ENCODE peak calls at places on chromosome 7, in four cellular contexts. L, X, W and H are unnamed samples.

GRCh38 chr7:129334473-129334872 is 99.8 kb upstream of the STRIP2 start:
- DNase-seq in L (no peak), X (no peak), W (peak; percentile 9), H (no peak)

GRCh38 chr7:143345428-143345900 is 17.0 kb downstream of the FAM131B start:
- DNase-seq in L (peak; percentile 26), X (no peak), W (peak; percentile 66), H (peak; percentile 67)

GRCh38 chr7:159103382-159104187 is 41.1 kb downstream of the VIPR2 start:
- DNase-seq in L (no peak), X (no peak), W (no peak), H (no peak)

GRCh38 chr7:96354881-96355280 is 33.0 kb upstream of the SLC25A13 start:
- DNase-seq in L (no peak), X (no peak), W (no peak), H (no peak)

GRCh38 chr7:18900801-18901200 is 216.6 kb downstream of the TWIST1 start:
- DNase-seq in L (no peak), X (no peak), W (no peak), H (no peak)

GRCh38 chr7:31102151-31102972 is 50.3 kb downstream of the ADCYAP1R1 start:
- DNase-seq in L (no peak), X (no peak), W (no peak), H (peak; percentile 34)

GRCh38 chr7:11835260-11835659 is 3.3 kb upstream of the THSD7A start:
- DNase-seq in L (no peak), X (no peak), W (peak; percentile 31), H (no peak)

GRCh38 chr7:94656925-94657731 is 1.2 kb upstream of the SGCE start:
- DNase-seq in L (peak; percentile 59), X (no peak), W (peak; percentile 8), H (no peak)

GRCh38 chr7:155685070-155685790 is 40.8 kb downstream of the RBM33 start:
- DNase-seq in L (no peak), X (no peak), W (no peak), H (no peak)

GRCh38 chr7:108178393-108178792 is 48.2 kb upstream of the LAMB4 start:
- DNase-seq in L (no peak), X (no peak), W (no peak), H (no peak)

GRCh38 chr7:158351481-158351880 is 236.1 kb downstream of the PTPRN2 start:
- DNase-seq in L (no peak), X (no peak), W (no peak), H (no peak)

GRCh38 chr7:32611201-32611691 is 116.0 kb downstream of the AVL9 start:
- DNase-seq in L (no peak), X (no peak), W (no peak), H (no peak)

GRCh38 chr7:148664319-148664718 is 34.4 kb upstream of the CUL1 start:
- DNase-seq in L (no peak), X (no peak), W (peak; percentile 38), H (no peak)

GRCh38 chr7:150945171-150945852 is 32.8 kb downstream of the KCNH2 start:
- DNase-seq in L (no peak), X (no peak), W (peak; percentile 91), H (peak; percentile 42)

GRCh38 chr7:152512711-152513110 is 76.9 kb upstream of the KMT2C start:
- DNase-seq in L (no peak), X (peak; percentile 39), W (peak; percentile 54), H (no peak)

GRCh38 chr7:91034459-91035368 is 229.5 kb upstream of the FZD1 start:
- DNase-seq in L (peak; percentile 80), X (peak; percentile 54), W (peak; percentile 67), H (peak; percentile 47)

GRCh38 chr7:13017881-13018280 is 330.4 kb downstream of the ARL4A start:
- DNase-seq in L (no peak), X (no peak), W (no peak), H (no peak)

GRCh38 chr7:157150825-157151412 is 12.2 kb downstream of the UBE3C start:
- DNase-seq in L (no peak), X (no peak), W (peak; percentile 51), H (no peak)

GRCh38 chr7:92680458-92680857 is 90.3 kb upstream of the FAM133B start:
- DNase-seq in L (peak; percentile 12), X (no peak), W (peak; percentile 15), H (no peak)

GRCh38 chr7:9029671-9030070 is 596.3 kb downstream of the NXPH1 start:
- DNase-seq in L (no peak), X (no peak), W (no peak), H (no peak)

GRCh38 chr7:129908181-129908580 is 44.6 kb downstream of the UBE2H start:
- DNase-seq in L (peak; percentile 40), X (no peak), W (no peak), H (no peak)

GRCh38 chr7:128830231-128831177 is at the start of gene FLNC:
- DNase-seq in L (peak; percentile 44), X (peak; percentile 52), W (peak; percentile 51), H (peak; percentile 80)

GRCh38 chr7:154304740-154305679 is 252.8 kb downstream of the DPP6 start:
- DNase-seq in L (no peak), X (no peak), W (no peak), H (no peak)

GRCh38 chr7:17462059-17462695 is 163.7 kb downstream of the AHR start:
- DNase-seq in L (peak; percentile 66), X (no peak), W (no peak), H (no peak)

GRCh38 chr7:105911961-105912575 is 35.7 kb upstream of the ATXN7L1 start:
- DNase-seq in L (no peak), X (no peak), W (no peak), H (no peak)

GRCh38 chr7:105916603-105917002 is 40.2 kb upstream of the ATXN7L1 start:
- DNase-seq in L (no peak), X (no peak), W (no peak), H (no peak)

GRCh38 chr7:105917659-105918058 is 41.3 kb upstream of the ATXN7L1 start:
- DNase-seq in L (no peak), X (no peak), W (no peak), H (no peak)

GRCh38 chr7:105910172-105910571 is 33.8 kb upstream of the ATXN7L1 start:
- DNase-seq in L (no peak), X (no peak), W (no peak), H (no peak)

DNA sequence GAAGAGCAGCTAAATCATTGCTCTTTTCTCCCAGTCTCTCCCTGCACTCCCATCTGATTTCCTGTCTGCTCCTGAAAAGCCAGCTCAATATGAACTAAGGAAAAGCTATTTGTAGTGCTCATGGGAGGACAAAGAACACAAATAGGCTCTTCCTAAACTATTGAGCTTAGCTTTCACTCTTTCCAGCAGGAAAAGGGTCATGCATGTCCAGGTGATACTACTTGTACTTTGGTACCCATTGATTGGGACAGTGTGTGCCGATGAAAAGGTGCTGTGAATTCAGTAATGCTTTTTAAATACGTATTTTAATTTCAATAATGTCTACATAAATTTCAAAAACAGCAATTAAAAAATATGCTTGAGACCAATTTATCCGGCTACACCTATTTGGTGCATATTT is 37.5 kb upstream of the ATXN7L1 start:
- DNase-seq in L (no peak), X (no peak), W (no peak), H (no peak)
- TF ChIP-seq CTCF in L (no peak), X (no peak), W (no peak), H (no peak)

GRCh38 chr7:22296916-22297315 is 60.0 kb downstream of the RAPGEF5 start:
- DNase-seq in L (no peak), X (no peak), W (no peak), H (no peak)
- TF ChIP-seq CTCF in L (peak; percentile 44), X (peak; percentile 1), W (no peak), H (no peak)

GRCh38 chr7:137404918-137405317 is 61.4 kb upstream of the PTN start:
- DNase-seq in L (no peak), X (no peak), W (no peak), H (no peak)

GRCh38 chr7:137395425-137395824 is 51.9 kb upstream of the PTN start:
- DNase-seq in L (no peak), X (no peak), W (no peak), H (no peak)

GRCh38 chr7:137403282-137403681 is 59.7 kb upstream of the PTN start:
- DNase-seq in L (no peak), X (no peak), W (no peak), H (no peak)

GRCh38 chr7:137402535-137403258 is 59.2 kb upstream of the PTN start:
- DNase-seq in L (no peak), X (no peak), W (no peak), H (no peak)

GRCh38 chr7:137399827-137400823 is 56.6 kb upstream of the PTN start:
- DNase-seq in L (no peak), X (no peak), W (no peak), H (no peak)
- TF ChIP-seq CTCF in L (no peak), X (no peak), W (no peak), H (no peak)

GRCh38 chr7:44814956-44815355 is 18.5 kb downstream of the PPIA start:
- DNase-seq in L (no peak), X (no peak), W (peak; percentile 51), H (no peak)
- TF ChIP-seq CTCF in L (no peak), X (no peak), W (peak; percentile 25), H (no peak)

DNA sequence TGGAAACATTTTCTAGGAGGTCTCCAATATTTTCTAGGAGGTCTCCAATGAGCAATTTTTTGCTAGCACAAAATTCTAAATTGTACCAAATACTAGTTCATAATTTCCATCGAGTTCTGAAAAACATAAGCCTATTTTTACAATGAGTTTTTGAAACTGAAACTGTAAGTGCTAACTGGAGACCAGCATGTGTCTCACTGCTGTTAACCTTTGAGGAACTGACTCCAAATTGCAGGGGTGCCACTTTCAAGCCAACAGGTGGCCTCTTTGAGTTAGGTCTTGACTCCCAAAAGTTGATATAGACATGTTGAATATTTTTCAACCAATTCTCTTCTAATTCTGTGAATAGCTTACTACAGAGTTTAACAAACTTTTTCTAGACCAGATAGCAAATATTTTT is 58.8 kb downstream of the CAV1 start:
- DNase-seq in L (no peak), X (peak; percentile 70), W (peak; percentile 27), H (no peak)
- TF ChIP-seq CTCF in L (no peak), X (no peak), W (no peak), H (no peak)